ENCODE peak calls at places on chromosomes 4 and X, in six cellular contexts. W is stimulated activated CD8-positive, alpha-beta memory T cell treated with anti-CD3 and anti-CD28 coated beads, Interleukin-4, amount 100 ng/mL, for 48 hours; Z is activated naive CD8-positive, alpha-beta T cell treated with anti-CD3 and anti-CD28 coated beads, Interleukin-2, amount 50 U/mL, for 24 hours; S is activated T-helper 1 cell treated with Interleukin-2 at 50 U/mL for 16 hours; H is A172; U is ELR. K is an unnamed sample.

GRCh38 chrX:18119856-18120255 is 100.8 kb downstream of the BEND2 start:
- DNase-seq in W (no peak), U (no peak), H (no peak), Z (no peak), S (no peak), K (no peak)

GRCh38 chr4:25903905-25904747 is 9.9 kb upstream of the SMIM20 start:
- DNase-seq in U (no peak), W (no peak), Z (no peak), H (no peak), S (no peak), K (peak)

GRCh38 chr4:110914791-110915190 is 291.9 kb upstream of the PITX2 start:
- DNase-seq in H (no peak), U (no peak), S (no peak), Z (no peak), W (no peak), K (no peak)

GRCh38 chr4:181085584-181085983 is 1157.6 kb upstream of the TENM3 start:
- DNase-seq in Z (no peak), H (no peak), S (no peak), W (no peak), U (no peak), K (peak)

GRCh38 chrX:101931104-101931493 is 728 bp downstream of the ZMAT1 start:
- DNase-seq in Z (no peak), U (peak), H (peak), S (no peak), W (no peak), K (no peak)

GRCh38 chr4:1871471-1872021 is 353 bp downstream of the NSD2 start:
- DNase-seq in H (no peak), W (peak), U (peak), Z (no peak), S (no peak), K (no peak)

GRCh38 chr4:100086766-100087431 is 103.4 kb downstream of the DDIT4L start:
- DNase-seq in Z (no peak), S (no peak), U (no peak), H (no peak), W (no peak), K (no peak)

GRCh38 chrX:154799554-154800348 is 5.5 kb downstream of the MPP1 start:
- DNase-seq in S (no peak), W (no peak), H (peak), Z (no peak), U (no peak), K (no peak)

GRCh38 chr4:7858498-7858897 is 81.2 kb downstream of the AFAP1 start:
- DNase-seq in S (no peak), W (no peak), H (no peak), U (no peak), Z (no peak), K (no peak)

K was measured in cerebellar cortex.